ENCODE peak calls at places on chromosomes 6 and 20, in five cellular contexts. R, V, F, Z and D are unnamed samples.

GRCh38 chr6:3627501-3627900 is 124.0 kb downstream of the PXDC1 start:
- DNase-seq in V (no peak), R (no peak), Z (no peak), F (no peak), D (no peak)

GRCh38 chr6:153001767-153002612 is 519 bp downstream of the MTRF1L start:
- DNase-seq in Z (no peak), V (no peak), F (no peak), R (peak; percentile 26), D (no peak)

GRCh38 chr6:28525496-28526039 is at the start of gene GPX5:
- DNase-seq in F (no peak), R (no peak), V (no peak), Z (no peak), D (no peak)

GRCh38 chr6:135819665-135820064 is 31.8 kb upstream of the PDE7B start:
- DNase-seq in Z (no peak), V (no peak), F (no peak), R (no peak), D (peak; percentile 66)

GRCh38 chr6:19999319-20000191 is 162.4 kb downstream of the ID4 start:
- DNase-seq in F (no peak), V (no peak), R (no peak), Z (no peak), D (peak; percentile 64)

GRCh38 chr6:29558439-29559079 is 973 bp downstream of the UBD start:
- DNase-seq in Z (no peak), R (no peak), V (no peak), F (no peak), D (no peak)

GRCh38 chr6:148760568-148761531 is 14.0 kb downstream of the UST start:
- DNase-seq in V (no peak), F (peak; percentile 98), Z (peak; percentile 22), R (peak; percentile 54), D (no peak)

GRCh38 chr20:59221049-59221748 is 57.6 kb downstream of the ZNF831 start:
- DNase-seq in Z (no peak), F (no peak), V (no peak), R (no peak), D (no peak)

GRCh38 chr20:19463597-19463996 is 251.2 kb downstream of the SLC24A3 start:
- DNase-seq in F (no peak), V (no peak), R (no peak), Z (no peak), D (no peak)

GRCh38 chr6:80158478-80158989 is 52.1 kb downstream of the BCKDHB start:
- DNase-seq in V (no peak), F (no peak), Z (no peak), R (no peak), D (no peak)

GRCh38 chr6:136921521-136921935 is 573 bp upstream of the SLC35D3 start:
- DNase-seq in V (no peak), F (no peak), R (peak; percentile 24), Z (no peak), D (no peak)

GRCh38 chr6:3457710-3458605 is 1.1 kb upstream of the SLC22A23 start:
- DNase-seq in V (no peak), R (peak; percentile 77), Z (peak; percentile 32), F (no peak), D (no peak)

GRCh38 chr6:44179072-44179536 is 20.5 kb downstream of the CAPN11 start:
- DNase-seq in V (no peak), F (no peak), Z (no peak), R (no peak), D (no peak)

GRCh38 chr6:164151161-164151728 is 736.7 kb downstream of the QKI start:
- DNase-seq in R (no peak), F (no peak), V (no peak), Z (peak; percentile 61), D (no peak)

GRCh38 chr6:167134448-167135328 is 11.8 kb downstream of the CCR6 start:
- DNase-seq in F (no peak), V (no peak), R (no peak), Z (no peak), D (no peak)

GRCh38 chr6:80733645-80734044 is 627.2 kb downstream of the BCKDHB start:
- DNase-seq in R (no peak), V (no peak), F (no peak), Z (no peak), D (no peak)

GRCh38 chr6:44470106-44470446 is 82.6 kb downstream of the CDC5L start:
- DNase-seq in Z (no peak), R (no peak), V (no peak), F (no peak), D (no peak)

GRCh38 chr6:169883316-169883715 is 131.9 kb downstream of the ERMARD start:
- DNase-seq in V (no peak), F (no peak), Z (no peak), R (no peak), D (no peak)